ENCODE peak calls at places on chromosomes 12 and 14, in nine cellular contexts. C, B, Y, M, Q, D, A, F and E are unnamed samples.

GRCh38 chr12:122495258-122495657 is 5.5 kb downstream of the ZCCHC8 start:
- DNase-seq in Q (no peak), M (no peak), C (no peak), F (no peak), Y (no peak), A (no peak), B (no peak), D (no peak), E (no peak)

GRCh38 chr12:46667547-46667946 is 158.2 kb downstream of the SLC38A4 start:
- DNase-seq in Y (no peak), A (no peak), F (no peak), M (peak), B (no peak), Q (no peak), D (no peak), C (no peak), E (no peak)

GRCh38 chr14:100445436-100446088 is 122.4 kb downstream of the SLC25A47 start:
- DNase-seq in M (no peak), B (no peak), C (no peak), A (no peak), F (no peak), Q (no peak), Y (no peak), D (no peak), E (no peak)

GRCh38 chr12:131087302-131087818 is 133.7 kb downstream of the ADGRD1 start:
- DNase-seq in F (peak), Q (no peak), B (peak), M (no peak), C (no peak), D (no peak), A (no peak), Y (no peak), E (no peak)

GRCh38 chr14:20698934-20699333 is 10.4 kb downstream of the ANG start:
- DNase-seq in Y (no peak), Q (no peak), F (no peak), A (no peak), C (no peak), B (no peak), M (no peak), D (no peak), E (no peak)

GRCh38 chr14:54742492-54743350 is 159.9 kb downstream of the GCH1 start:
- DNase-seq in A (no peak), Q (no peak), Y (no peak), D (no peak), B (no peak), M (no peak), C (no peak), F (no peak), E (no peak)

GRCh38 chr12:43282106-43282505 is 269.9 kb downstream of the ADAMTS20 start:
- DNase-seq in D (peak), M (peak), A (no peak), B (no peak), C (no peak), F (no peak), Q (no peak), Y (no peak), E (no peak)

GRCh38 chr12:113867258-113867657 is 98.9 kb downstream of the RBM19 start:
- DNase-seq in A (peak), Q (no peak), Y (no peak), D (no peak), F (no peak), M (peak), C (no peak), B (no peak), E (no peak)

GRCh38 chr12:13428538-13429265 is 232.2 kb downstream of the EMP1 start:
- DNase-seq in B (peak), A (no peak), Y (no peak), C (no peak), D (no peak), F (no peak), M (no peak), Q (no peak), E (no peak)

GRCh38 chr12:100826323-100826722 is 31.7 kb downstream of the ANO4 start:
- DNase-seq in C (peak), B (peak), A (peak), M (peak), Q (peak), Y (peak), D (peak), F (peak), E (no peak)

GRCh38 chr12:53046655-53047220 is 3.1 kb upstream of the TNS2 start:
- DNase-seq in C (peak), Q (peak), B (peak), A (peak), M (peak), Y (peak), F (peak), D (no peak), E (peak)

GRCh38 chr12:21913823-21914222 is 27.4 kb downstream of the ABCC9 start:
- DNase-seq in C (no peak), B (no peak), F (no peak), D (no peak), Q (no peak), A (no peak), M (no peak), Y (no peak), E (no peak)

GRCh38 chr12:51855586-51856428 is 7.3 kb upstream of the FIGNL2 start:
- DNase-seq in Q (no peak), F (no peak), Y (no peak), A (peak), D (no peak), B (no peak), C (no peak), M (peak), E (no peak)

GRCh38 chr12:28550757-28551381 is 360.6 kb downstream of the CCDC91 start:
- DNase-seq in C (no peak), B (no peak), Y (no peak), A (peak), D (peak), F (no peak), Q (no peak), M (peak), E (peak)

GRCh38 chr12:93896427-93896826 is 219.3 kb downstream of the CRADD start:
- DNase-seq in F (no peak), B (no peak), A (no peak), M (peak), C (no peak), Y (no peak), Q (no peak), D (no peak), E (no peak)

GRCh38 chr12:1594045-1594294 is 411 bp downstream of the FBXL14 start:
- DNase-seq in Y (peak), M (no peak), C (no peak), Q (peak), B (peak), D (no peak), A (no peak), F (peak), E (no peak)

GRCh38 chr12:1594295-1595025 is at the start of gene FBXL14:
- DNase-seq in F (peak), A (peak), D (peak), C (peak), M (peak), B (peak), Q (peak), Y (peak), E (peak)

GRCh38 chr12:1595690-1596347 is 1.4 kb upstream of the FBXL14 start:
- DNase-seq in A (no peak), F (no peak), C (no peak), Q (no peak), M (peak), Y (peak), B (no peak), D (no peak), E (no peak)

GRCh38 chr12:1593232-1594044 is 943 bp downstream of the FBXL14 start:
- DNase-seq in D (no peak), Q (peak), A (no peak), B (peak), F (peak), M (no peak), C (no peak), Y (peak), E (no peak)

DNA sequence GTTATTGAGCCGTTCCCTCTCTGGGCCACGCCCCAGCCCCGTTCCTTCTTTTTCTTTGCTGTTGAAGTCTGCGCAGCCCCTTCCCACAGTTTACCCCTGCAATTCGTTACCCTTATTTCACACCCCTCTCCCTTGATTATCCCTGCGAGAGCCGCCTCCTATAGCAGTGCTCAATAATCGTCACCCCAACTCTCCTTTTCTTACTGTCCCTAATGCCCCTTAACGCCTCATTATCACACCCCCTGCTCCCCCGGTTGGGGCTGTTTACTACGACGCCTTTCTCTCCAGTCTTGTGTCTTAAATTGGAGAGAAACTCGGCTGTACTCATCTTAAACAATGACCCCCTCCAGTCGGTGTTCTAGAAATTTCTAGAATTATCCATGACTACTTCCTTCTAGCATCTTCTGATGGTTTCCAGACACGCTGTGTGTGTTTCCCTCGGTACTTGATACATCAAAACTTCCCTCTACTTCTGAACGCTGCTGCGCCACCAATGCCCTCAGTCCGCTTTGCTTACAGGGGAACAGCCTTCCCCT is 713 bp upstream of the FBXL14 start:
- DNase-seq in D (no peak), M (no peak), F (no peak), C (no peak), Y (peak), A (no peak), B (peak), Q (no peak), E (no peak)
- TF ChIP-seq POLR2A in D (no peak), M (no peak), F (no peak), C (no peak), Y (no peak), A (no peak), B (no peak), Q (no peak), E (no peak)

GRCh38 chr12:120495723-120496352 is at the start of gene DYNLL1:
- DNase-seq in Q (peak), M (peak), Y (peak), A (peak), B (peak), C (peak), D (peak), F (peak), E (peak)
- TF ChIP-seq POLR2A in Q (peak), M (peak), Y (peak), A (peak), B (peak), C (peak), D (peak), F (peak), E (peak)

DNA sequence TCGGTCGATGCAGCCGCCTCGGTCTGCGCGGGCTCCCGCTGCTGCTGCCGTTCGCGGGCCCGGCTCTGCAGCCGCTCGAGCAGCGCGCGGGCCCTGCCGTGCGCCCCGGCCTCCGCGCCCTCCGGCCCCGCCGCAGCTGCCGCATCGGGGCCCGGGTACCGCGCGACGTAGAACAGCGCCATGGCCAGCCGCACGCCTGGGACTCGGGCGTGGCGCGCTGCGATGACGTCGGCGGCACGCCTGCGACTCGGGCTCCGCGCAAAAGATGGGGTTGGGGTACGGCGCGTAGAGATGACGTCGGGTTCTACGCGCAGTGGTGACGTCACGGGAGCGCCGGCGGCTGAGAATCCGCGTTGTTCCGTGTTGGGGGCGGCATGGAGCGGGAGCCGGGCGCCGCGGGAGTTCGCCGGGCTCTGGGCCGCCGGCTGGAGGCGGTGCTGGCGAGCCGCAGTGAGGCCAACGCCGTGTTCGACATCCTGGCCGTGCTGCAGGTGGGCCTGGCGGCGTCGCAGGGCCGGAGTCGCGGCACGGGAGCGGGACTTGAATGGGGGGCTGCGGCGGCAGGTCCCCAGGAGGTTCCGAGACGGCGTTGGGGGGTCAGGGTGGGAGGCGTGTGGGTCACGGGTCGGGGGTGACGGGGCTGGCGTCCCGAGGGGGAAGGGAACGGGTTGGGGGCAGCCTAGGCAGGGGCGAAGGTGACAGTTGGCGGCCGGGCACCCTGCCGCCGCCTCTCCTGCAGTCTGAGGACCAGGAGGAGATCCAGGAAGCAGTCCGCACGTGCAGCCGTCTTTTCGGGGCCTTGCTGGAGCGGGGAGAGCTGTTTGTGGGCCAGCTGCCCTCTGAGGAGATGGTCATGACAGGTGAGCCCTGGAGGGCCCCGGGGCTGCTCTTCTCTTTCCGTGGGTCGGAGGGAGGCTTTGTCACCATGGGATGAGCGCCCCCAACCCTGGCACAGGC is at the start of the genes DDX51 and NOC4L:
- DNase-seq in F (peak), C (peak), Q (peak), D (peak), Y (peak), B (peak), M (peak), A (peak), E (peak)
- TF ChIP-seq POLR2A in F (no peak), C (no peak), Q (peak), D (peak), Y (peak), B (peak), M (peak), A (no peak), E (peak)

GRCh38 chr14:104795781-104796681 is 483 bp upstream of the AKT1 start:
- DNase-seq in M (no peak), C (no peak), Q (peak), D (no peak), A (peak), F (peak), Y (peak), B (no peak), E (peak)
- TF ChIP-seq POLR2A in M (peak), C (no peak), Q (peak), D (peak), A (no peak), F (no peak), Y (peak), B (peak), E (peak)

GRCh38 chr12:6786416-6787094 is 2.8 kb upstream of the CD4 start:
- DNase-seq in M (no peak), C (no peak), F (no peak), B (no peak), D (no peak), Q (no peak), A (no peak), Y (no peak), E (no peak)

GRCh38 chr12:6787309-6787708 is 2.0 kb upstream of the CD4 start:
- DNase-seq in C (no peak), Y (no peak), A (no peak), B (no peak), F (no peak), M (no peak), D (no peak), Q (no peak), E (no peak)

GRCh38 chr12:6790496-6791150 is 1.3 kb downstream of the CD4 start:
- DNase-seq in M (no peak), B (no peak), Y (no peak), Q (no peak), D (no peak), F (no peak), C (no peak), A (no peak), E (no peak)

GRCh38 chr12:6791931-6792520 is 2.7 kb downstream of the CD4 start:
- DNase-seq in C (no peak), D (no peak), A (no peak), Q (no peak), F (no peak), Y (no peak), M (no peak), B (no peak), E (no peak)

DNA sequence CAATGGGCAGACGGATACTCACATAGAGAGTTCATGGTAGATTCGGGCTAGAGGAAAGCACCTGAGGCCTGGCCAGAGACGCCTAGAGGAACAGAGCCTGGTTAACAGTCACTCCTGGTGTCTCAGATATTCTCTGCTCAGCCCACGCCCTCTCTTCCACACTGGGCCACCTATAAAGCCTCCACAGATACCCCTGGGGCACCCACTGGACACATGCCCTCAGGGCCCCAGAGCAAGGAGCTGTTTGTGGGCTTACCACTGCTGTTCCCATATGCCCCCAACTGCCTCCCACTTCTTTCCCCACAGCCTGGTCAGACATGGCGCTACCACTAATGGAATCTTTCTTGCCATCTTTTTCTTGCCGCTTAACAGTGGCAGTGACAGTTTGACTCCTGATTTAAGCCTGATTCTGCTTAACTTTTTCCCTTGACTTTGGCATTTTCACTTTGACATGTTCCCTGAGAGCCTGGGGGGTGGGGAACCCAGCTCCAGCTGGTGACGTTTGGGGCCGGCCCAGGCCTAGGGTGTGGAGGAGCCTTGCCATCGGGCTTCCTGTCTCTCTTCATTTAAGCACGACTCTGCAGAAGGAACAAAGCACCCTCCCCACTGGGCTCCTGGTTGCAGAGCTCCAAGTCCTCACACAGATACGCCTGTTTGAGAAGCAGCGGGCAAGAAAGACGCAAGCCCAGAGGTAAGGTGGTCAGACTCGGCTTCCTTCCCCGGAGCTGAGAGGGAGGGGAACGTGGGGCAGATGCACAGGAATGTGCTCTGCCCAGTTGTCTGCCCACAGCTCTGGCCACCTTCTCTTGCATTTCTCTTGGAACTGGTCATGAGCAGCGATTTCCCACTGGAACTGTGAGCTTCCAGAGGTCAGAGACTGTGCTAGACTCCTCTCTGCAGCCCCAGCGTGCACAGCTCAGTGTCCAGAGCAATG is at the start of gene CD4:
- DNase-seq in D (no peak), A (no peak), Y (peak), F (no peak), Q (peak), B (no peak), M (no peak), C (no peak), E (no peak)
- TF ChIP-seq POLR2A in D (no peak), A (no peak), Y (peak), F (no peak), Q (peak), B (no peak), M (no peak), C (no peak), E (no peak)

GRCh38 chr14:23366163-23366921 is 1.4 kb upstream of the EFS start:
- DNase-seq in M (peak), C (peak), B (peak), D (no peak), F (no peak), Y (peak), Q (peak), A (no peak), E (no peak)
- TF ChIP-seq POLR2A in M (peak), C (peak), B (peak), D (no peak), F (no peak), Y (peak), Q (peak), A (no peak), E (no peak)